ENCODE peak calls at places on chromosome 5, in ten cellular contexts. P, R, V, U, J, S, N, E, G and M are unnamed samples.

GRCh38 chr5:67297376-67297775 is 100.8 kb upstream of the CD180 start:
- DNase-seq in J (no peak), N (no peak), G (no peak), E (no peak), R (no peak), P (no peak), S (no peak), V (no peak), U (no peak), M (no peak)

GRCh38 chr5:17217421-17218352 is at the start of gene BASP1:
- DNase-seq in J (peak), R (peak), P (peak), G (peak), E (peak), S (peak), U (peak), N (peak), V (no peak), M (peak)

GRCh38 chr5:73447234-73448071 is 1.1 kb downstream of the FOXD1 start:
- DNase-seq in U (peak), V (no peak), P (peak), N (peak), E (peak), G (peak), S (peak), J (peak), R (peak), M (peak)

GRCh38 chr5:173308226-173308625 is 20.0 kb downstream of the STC2 start:
- DNase-seq in N (no peak), G (no peak), R (no peak), P (peak), E (no peak), U (no peak), V (no peak), J (no peak), S (no peak), M (peak)

GRCh38 chr5:89930591-89931383 is 478.8 kb downstream of the CETN3 start:
- DNase-seq in V (no peak), P (peak), G (peak), R (no peak), N (peak), U (peak), E (peak), J (no peak), S (peak), M (peak)

GRCh38 chr5:31707294-31707693 is 68.4 kb downstream of the PDZD2 start:
- DNase-seq in J (no peak), R (no peak), V (no peak), G (no peak), E (no peak), N (no peak), U (no peak), S (no peak), P (no peak), M (no peak)

GRCh38 chr5:40356248-40356647 is 323.5 kb upstream of the PTGER4 start:
- DNase-seq in P (no peak), R (no peak), V (no peak), E (no peak), U (no peak), N (no peak), G (no peak), J (no peak), S (no peak), M (peak)

GRCh38 chr5:132059043-132059695 is 1.3 kb upstream of the IL3 start:
- DNase-seq in E (no peak), N (no peak), J (peak), V (no peak), G (no peak), U (no peak), R (no peak), S (no peak), P (no peak), M (no peak)

GRCh38 chr5:179805529-179806249 is 977 bp downstream of the MGAT4B start:
- DNase-seq in V (no peak), G (no peak), P (peak), E (no peak), U (no peak), S (peak), R (peak), N (peak), J (peak), M (peak)

GRCh38 chr5:76325876-76326491 is 77.1 kb upstream of the IQGAP2 start:
- DNase-seq in J (no peak), E (no peak), G (no peak), N (no peak), S (no peak), U (no peak), R (no peak), P (no peak), V (peak), M (no peak)

GRCh38 chr5:172600571-172600970 is 40.5 kb upstream of the NEURL1B start:
- DNase-seq in G (no peak), R (no peak), U (no peak), J (no peak), S (no peak), E (no peak), P (no peak), V (no peak), N (no peak), M (no peak)

GRCh38 chr5:142097681-142098080 is 10.9 kb upstream of the NDFIP1 start:
- DNase-seq in N (peak), J (no peak), G (peak), P (no peak), U (no peak), V (no peak), E (no peak), R (no peak), S (no peak), M (no peak)

GRCh38 chr5:136036991-136037705 is 8.4 kb downstream of the TGFBI start:
- DNase-seq in N (peak), S (peak), J (no peak), R (no peak), V (peak), G (no peak), E (peak), U (peak), P (peak), M (no peak)

GRCh38 chr5:169404223-169404622 is 103.3 kb upstream of the SLIT3 start:
- DNase-seq in R (no peak), S (no peak), N (no peak), U (no peak), P (peak), G (no peak), J (no peak), V (no peak), E (no peak), M (no peak)

GRCh38 chr5:109486200-109486804 is 76.5 kb upstream of the PJA2 start:
- DNase-seq in E (peak), R (no peak), P (no peak), N (no peak), S (no peak), J (no peak), U (no peak), G (no peak), V (no peak), M (no peak)

GRCh38 chr5:178288373-178289368 is 56.1 kb upstream of the PHYKPL start:
- DNase-seq in V (no peak), J (no peak), P (peak), R (peak), U (no peak), N (peak), S (no peak), G (no peak), E (no peak), M (peak)

DNA sequence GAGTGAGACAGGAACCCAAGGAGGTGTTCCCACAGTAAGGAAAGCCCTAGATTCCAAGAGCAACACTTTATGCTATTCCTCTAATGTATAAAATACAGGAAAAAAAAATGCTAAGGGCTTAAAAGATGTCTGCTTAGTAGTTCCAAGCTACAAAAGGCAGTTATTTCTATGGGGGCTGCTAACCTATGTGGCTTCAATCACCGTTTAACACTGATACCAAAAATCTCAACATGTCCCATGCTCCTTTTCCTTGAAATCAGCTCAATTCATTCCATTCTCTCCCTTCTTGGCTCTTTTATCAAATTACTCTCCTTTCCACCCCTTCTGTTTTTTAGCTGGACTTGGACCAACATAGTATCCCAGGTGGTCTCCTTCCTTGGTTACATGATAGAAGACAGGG is 20.6 kb downstream of the CCNH start:
- DNase-seq in P (no peak), E (no peak), U (no peak), N (no peak), S (no peak), G (no peak), R (no peak), V (no peak), J (no peak), M (no peak)
- H3K9ac ChIP-seq in P (peak), E (peak), U (no peak), N (no peak), S (no peak), G (no peak), R (no peak), V (no peak), J (peak), M (peak)

GRCh38 chr5:71938886-71939285 is 168.4 kb upstream of the MAP1B start:
- DNase-seq in J (no peak), G (peak), E (no peak), S (no peak), P (no peak), V (no peak), R (no peak), N (peak), U (no peak), M (no peak)

GRCh38 chr5:71943874-71944273 is 163.4 kb upstream of the MAP1B start:
- DNase-seq in U (no peak), E (no peak), J (no peak), N (no peak), G (peak), V (no peak), S (no peak), P (no peak), R (no peak), M (no peak)

GRCh38 chr5:71937906-71938698 is 169.2 kb upstream of the MAP1B start:
- DNase-seq in R (no peak), G (no peak), U (no peak), J (no peak), P (no peak), V (peak), N (no peak), S (no peak), E (no peak), M (no peak)

GRCh38 chr5:71939452-71939932 is 167.8 kb upstream of the MAP1B start:
- DNase-seq in V (no peak), R (no peak), S (no peak), J (peak), G (peak), E (no peak), P (peak), N (no peak), U (no peak), M (no peak)
- H3K9ac ChIP-seq in V (no peak), R (no peak), S (no peak), J (no peak), G (no peak), E (no peak), P (no peak), N (no peak), U (no peak), M (no peak)

GRCh38 chr5:121025671-121026070 is 561.6 kb downstream of the PRR16 start:
- DNase-seq in U (no peak), R (no peak), E (no peak), P (no peak), V (no peak), G (no peak), J (no peak), S (no peak), N (no peak), M (no peak)
- H3K9ac ChIP-seq in U (no peak), R (no peak), E (no peak), P (no peak), V (no peak), G (no peak), J (no peak), S (no peak), N (no peak), M (no peak)

DNA sequence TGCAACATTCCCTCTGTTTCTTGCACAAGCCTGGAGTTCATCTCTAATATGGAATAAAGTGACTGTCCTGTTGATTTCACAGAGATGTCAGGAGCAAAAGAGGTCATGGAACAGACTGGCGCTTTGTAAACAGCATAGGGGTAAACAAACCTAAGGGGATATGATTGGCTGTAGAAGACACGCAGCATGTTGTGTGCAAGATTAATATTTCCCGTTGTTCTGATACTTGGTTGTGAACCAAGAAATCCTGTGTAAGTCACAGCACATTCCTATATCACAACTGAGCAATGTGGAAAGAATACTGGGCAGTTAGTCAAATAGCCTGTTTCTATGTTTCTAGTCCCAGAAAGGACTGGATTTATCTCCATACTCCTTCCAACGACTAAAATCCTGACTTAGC is 3.2 kb downstream of the ADAMTS12 start:
- DNase-seq in G (no peak), P (peak), N (no peak), J (no peak), E (peak), S (no peak), V (no peak), U (peak), R (no peak), M (peak)
- H3K9ac ChIP-seq in G (no peak), P (no peak), N (no peak), J (no peak), E (no peak), S (no peak), V (no peak), U (peak), R (no peak), M (peak)

GRCh38 chr5:150625164-150625535 is 15.3 kb upstream of the SYNPO start:
- DNase-seq in S (no peak), E (no peak), U (no peak), G (no peak), P (no peak), R (no peak), V (no peak), N (no peak), J (no peak), M (no peak)

GRCh38 chr5:150627731-150628545 is 12.5 kb upstream of the SYNPO start:
- DNase-seq in P (peak), U (peak), R (no peak), V (no peak), G (no peak), E (peak), S (no peak), J (no peak), N (peak), M (peak)

GRCh38 chr5:150625831-150626746 is 14.4 kb upstream of the SYNPO start:
- DNase-seq in G (no peak), N (no peak), E (no peak), U (no peak), J (no peak), S (no peak), R (no peak), V (no peak), P (no peak), M (no peak)

GRCh38 chr5:150628936-150629485 is 11.4 kb upstream of the SYNPO start:
- DNase-seq in R (no peak), S (no peak), V (no peak), J (no peak), G (no peak), P (no peak), E (no peak), U (no peak), N (no peak), M (no peak)

DNA sequence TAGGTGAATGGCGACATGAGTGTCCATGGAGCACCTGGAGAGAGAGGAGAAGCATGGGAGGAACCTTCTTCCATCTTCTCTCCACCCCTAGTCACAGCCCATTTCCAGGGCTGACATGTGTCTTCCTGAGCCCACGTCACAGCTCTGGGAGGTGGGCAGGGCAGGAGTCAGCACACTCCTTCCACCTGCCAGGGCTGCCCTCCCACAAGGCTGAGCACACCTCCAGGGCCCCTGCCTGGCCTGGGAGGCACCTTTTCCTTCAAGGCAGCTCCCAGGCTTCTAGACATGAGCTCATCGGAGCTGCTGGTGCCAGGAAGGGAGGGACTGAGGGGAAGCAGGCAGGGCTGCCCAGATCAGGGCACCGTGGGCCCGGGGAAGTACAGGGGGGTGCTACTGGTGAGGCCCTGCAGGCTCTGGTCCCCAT is 13.6 kb upstream of the SYNPO start:
- DNase-seq in P (peak), R (no peak), V (no peak), G (no peak), S (peak), E (peak), N (peak), J (no peak), U (no peak), M (no peak)
- H3K9ac ChIP-seq in P (no peak), R (no peak), V (no peak), G (no peak), S (peak), E (peak), N (no peak), J (no peak), U (peak), M (no peak)

DNA sequence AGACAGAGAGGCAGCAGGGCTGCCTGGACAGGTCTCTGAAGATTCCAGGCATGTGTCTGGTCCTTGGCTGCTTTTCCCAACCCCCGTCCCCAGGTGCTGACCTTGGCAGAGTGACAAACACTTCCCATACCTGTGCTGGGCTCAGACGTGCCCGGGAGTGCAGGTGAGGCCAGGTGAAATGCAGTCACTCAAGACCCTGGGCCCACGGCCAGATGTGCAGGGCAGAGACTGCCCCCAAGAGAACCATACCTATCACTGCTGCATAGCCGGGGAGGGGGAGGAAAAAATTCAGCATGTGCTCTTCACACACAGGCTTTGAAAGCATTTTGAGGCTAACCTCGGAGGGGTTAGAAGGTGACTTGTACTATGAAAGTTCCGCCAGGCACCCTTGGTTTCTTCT is 22.6 kb downstream of the CCNJL start:
- DNase-seq in E (no peak), J (no peak), G (peak), N (peak), U (no peak), V (no peak), S (no peak), P (no peak), R (no peak), M (no peak)
- H3K9ac ChIP-seq in E (no peak), J (no peak), G (no peak), N (peak), U (no peak), V (no peak), S (no peak), P (no peak), R (no peak), M (no peak)